ENCODE peak calls at places on chromosomes 11 and 22, in six cellular contexts. P is activated T-helper 1 cell treated with Interleukin-2 at 50 U/mL for 16 hours; Q is A549; K is HEK293T; H is cardiac muscle cell; G is stimulated activated CD8-positive, alpha-beta memory T cell treated with anti-CD3 and anti-CD28 coated beads, Interleukin-4, amount 100 ng/mL, for 1 hour. O is an unnamed sample.

GRCh38 chr11:68036141-68036716 is 2.6 kb upstream of the TCIRG1 start:
- DNase-seq in H (no peak), G (no peak), Q (no peak), P (no peak), K (no peak), O (peak)

GRCh38 chr11:2458321-2458720 is 13.5 kb downstream of the KCNQ1 start:
- DNase-seq in G (no peak), H (no peak), K (no peak), P (no peak), Q (no peak), O (no peak)

GRCh38 chr11:113664981-113665710 is 41.0 kb downstream of the TMPRSS5 start:
- DNase-seq in K (no peak), G (no peak), P (no peak), Q (no peak), H (no peak), O (no peak)

GRCh38 chr11:86519064-86519911 is 144.6 kb downstream of the CCDC81 start:
- DNase-seq in H (peak), Q (no peak), P (no peak), G (no peak), K (no peak), O (no peak)

GRCh38 chr11:45071232-45071631 is 75.2 kb upstream of the PRDM11 start:
- DNase-seq in Q (no peak), K (no peak), H (no peak), P (no peak), G (no peak), O (no peak)

GRCh38 chr11:96314326-96315050 is 28.5 kb downstream of the MAML2 start:
- DNase-seq in P (no peak), K (no peak), H (peak), G (no peak), Q (no peak), O (no peak)

GRCh38 chr11:48012051-48012391 is 31.7 kb downstream of the PTPRJ start:
- DNase-seq in P (no peak), G (peak), H (no peak), K (no peak), Q (no peak), O (no peak)

GRCh38 chr22:37496651-37497599 is 10.7 kb upstream of the MFNG start:
- DNase-seq in G (no peak), H (peak), P (no peak), Q (peak), K (no peak), O (no peak)

GRCh38 chr22:36578619-36579018 is 49.7 kb upstream of the EIF3D start:
- DNase-seq in Q (no peak), H (no peak), K (no peak), P (no peak), G (no peak), O (no peak)

GRCh38 chr11:128694618-128695481 is 978 bp downstream of the FLI1 start:
- DNase-seq in Q (no peak), P (no peak), H (no peak), K (peak), G (no peak), O (no peak)

GRCh38 chr22:25362215-25362882 is 142.9 kb downstream of the CRYBB2 start:
- DNase-seq in P (peak), K (peak), Q (peak), G (peak), H (peak), O (no peak)

GRCh38 chr11:92839450-92839849 is 130.0 kb upstream of the MTNR1B start:
- DNase-seq in H (no peak), G (no peak), P (no peak), Q (no peak), K (no peak), O (no peak)

GRCh38 chr11:33475999-33476398 is 218.8 kb downstream of the HIPK3 start:
- DNase-seq in Q (no peak), P (no peak), G (no peak), K (peak), H (peak), O (no peak)

GRCh38 chr22:28817919-28818859 is 17.8 kb upstream of the XBP1 start:
- DNase-seq in P (no peak), K (no peak), Q (no peak), H (no peak), G (no peak), O (peak)

GRCh38 chr11:6737872-6738466 is 33.8 kb downstream of the OR2AG2 start:
- DNase-seq in G (peak), P (peak), K (peak), H (peak), Q (peak), O (no peak)

GRCh38 chr11:6991227-6991626 is 28.9 kb downstream of the ZNF214 start:
- DNase-seq in H (no peak), P (no peak), G (no peak), K (no peak), Q (no peak), O (no peak)

GRCh38 chr11:20474176-20474950 is 86.8 kb downstream of the PRMT3 start:
- DNase-seq in K (no peak), H (no peak), P (no peak), Q (no peak), G (no peak), O (no peak)

GRCh38 chr22:17810570-17811116 is 36.4 kb upstream of the BID start:
- DNase-seq in P (no peak), H (no peak), G (no peak), K (no peak), Q (no peak), O (no peak)

GRCh38 chr22:44381761-44382454 is 69.2 kb upstream of the SHISAL1 start:
- DNase-seq in K (no peak), P (no peak), H (no peak), G (no peak), Q (no peak), O (no peak)

GRCh38 chr11:74380746-74381439 is 17.3 kb downstream of the PGM2L1 start:
- DNase-seq in G (no peak), Q (no peak), K (no peak), H (no peak), P (no peak), O (no peak)

GRCh38 chr11:124961972-124962609 is 8.1 kb downstream of the CCDC15 start:
- DNase-seq in K (peak), P (no peak), Q (peak), H (peak), G (no peak), O (peak)

GRCh38 chr11:62556102-62556871 is 9.7 kb upstream of the AHNAK start:
- DNase-seq in Q (peak), G (peak), H (peak), P (peak), K (peak), O (peak)

GRCh38 chr22:26777402-26777801 is 120.0 kb downstream of the MIAT start:
- DNase-seq in P (no peak), K (no peak), G (no peak), Q (no peak), H (peak), O (no peak)

GRCh38 chr11:73287400-73288101 is 15.4 kb downstream of the P2RY6 start:
- DNase-seq in G (no peak), H (peak), P (no peak), K (no peak), Q (no peak), O (no peak)